ENCODE peak calls at places on chromosomes 1 and 21, in ten cellular contexts. L, A, F, Y, R, U, Z, J, Q and D are unnamed samples.

GRCh38 chr1:94236630-94237290 is 624 bp downstream of the ARHGAP29 start:
- DNase-seq in L (peak; percentile 61), Z (peak; percentile 35), Q (peak; percentile 56), F (peak; percentile 47), A (peak; percentile 46), Y (no peak), J (peak; percentile 57), U (peak; percentile 26), R (peak; percentile 20), D (no peak)

GRCh38 chr1:206887701-206888100 is 9.5 kb upstream of the IL24 start:
- DNase-seq in U (no peak), A (no peak), R (no peak), Y (no peak), J (no peak), F (no peak), L (no peak), Z (no peak), Q (no peak), D (no peak)

GRCh38 chr1:58597076-58597475 is 20.0 kb upstream of the TACSTD2 start:
- DNase-seq in R (no peak), F (no peak), L (no peak), U (no peak), Q (no peak), J (no peak), Y (no peak), Z (no peak), A (no peak), D (no peak)

GRCh38 chr1:204574016-204574855 is 58.0 kb downstream of the MDM4 start:
- DNase-seq in Q (no peak), L (no peak), F (no peak), J (no peak), A (no peak), Y (no peak), R (no peak), Z (no peak), U (no peak), D (no peak)

GRCh38 chr1:40861227-40862003 is 748 bp downstream of the CITED4 start:
- DNase-seq in R (no peak), Q (peak; percentile 63), J (peak; percentile 47), F (peak; percentile 56), L (peak; percentile 71), U (peak; percentile 62), Z (no peak), A (peak; percentile 38), Y (peak; percentile 3), D (no peak)

GRCh38 chr1:155093938-155094621 is 15.4 kb downstream of the EFNA3 start:
- DNase-seq in U (no peak), L (peak; percentile 65), Z (no peak), R (peak; percentile 85), Y (no peak), F (no peak), Q (no peak), J (peak; percentile 49), A (peak; percentile 49), D (no peak)

GRCh38 chr1:87432685-87433084 is 104.0 kb downstream of the LMO4 start:
- DNase-seq in Z (no peak), F (no peak), Q (no peak), U (no peak), Y (no peak), J (no peak), R (no peak), A (no peak), L (no peak), D (no peak)

GRCh38 chr21:41641821-41642368 is 125.0 kb downstream of the RIPK4 start:
- DNase-seq in Z (no peak), R (no peak), A (no peak), U (no peak), Y (no peak), J (peak; percentile 93), F (peak; percentile 39), L (peak; percentile 63), Q (peak; percentile 70), D (peak; percentile 96)

GRCh38 chr21:37155216-37155615 is 82.2 kb downstream of the TTC3 start:
- DNase-seq in R (no peak), U (no peak), L (no peak), F (no peak), Q (no peak), Y (no peak), J (no peak), A (no peak), Z (peak; percentile 12), D (no peak)

GRCh38 chr21:37157938-37158337 is 84.9 kb downstream of the TTC3 start:
- DNase-seq in L (no peak), Y (no peak), U (no peak), Q (no peak), J (no peak), F (no peak), R (no peak), A (no peak), Z (no peak), D (no peak)

GRCh38 chr21:37153193-37153934 is 80.3 kb downstream of the TTC3 start:
- DNase-seq in Q (no peak), F (peak; percentile 18), R (no peak), Y (no peak), U (peak; percentile 51), L (no peak), Z (peak; percentile 40), J (peak; percentile 67), A (peak; percentile 40), D (peak; percentile 76)

GRCh38 chr21:37149411-37149810 is 76.4 kb downstream of the TTC3 start:
- DNase-seq in L (no peak), Z (no peak), F (no peak), Q (no peak), U (no peak), A (no peak), Y (no peak), R (no peak), J (peak; percentile 39), D (peak; percentile 73)

DNA sequence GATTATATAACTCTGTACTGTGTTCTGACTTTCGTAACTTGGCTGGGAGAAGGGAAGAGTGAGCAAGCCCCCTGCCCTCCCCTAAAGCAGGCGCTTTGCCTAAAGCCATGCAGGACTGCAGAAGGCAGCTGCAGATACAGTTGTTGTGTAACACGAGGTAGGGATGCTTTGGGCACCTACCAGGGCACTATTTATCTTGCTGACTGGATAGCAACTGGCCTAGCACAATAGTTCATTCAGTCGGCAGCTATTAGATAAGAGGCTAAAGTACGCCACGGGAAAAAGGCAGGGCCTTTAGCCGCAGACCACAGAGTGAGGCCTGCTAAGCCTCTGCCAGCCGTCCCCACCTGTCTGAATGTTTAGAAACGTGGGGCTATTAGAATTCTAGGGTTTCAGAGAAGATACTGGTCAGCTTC is 80.9 kb downstream of the TTC3 start:
- DNase-seq in Z (peak; percentile 10), J (no peak), A (peak; percentile 61), Y (no peak), F (peak; percentile 42), L (peak; percentile 30), U (peak; percentile 58), Q (no peak), R (no peak), D (peak; percentile 65)
- H3K4me3 ChIP-seq in Z (no peak overlapping the region), J (no peak overlapping the region), A (no peak overlapping the region), Y (no peak overlapping the region), F (no peak overlapping the region), L (no peak overlapping the region), U (no peak overlapping the region), Q (no peak overlapping the region), R (no peak overlapping the region), D (no peak overlapping the region)

DNA sequence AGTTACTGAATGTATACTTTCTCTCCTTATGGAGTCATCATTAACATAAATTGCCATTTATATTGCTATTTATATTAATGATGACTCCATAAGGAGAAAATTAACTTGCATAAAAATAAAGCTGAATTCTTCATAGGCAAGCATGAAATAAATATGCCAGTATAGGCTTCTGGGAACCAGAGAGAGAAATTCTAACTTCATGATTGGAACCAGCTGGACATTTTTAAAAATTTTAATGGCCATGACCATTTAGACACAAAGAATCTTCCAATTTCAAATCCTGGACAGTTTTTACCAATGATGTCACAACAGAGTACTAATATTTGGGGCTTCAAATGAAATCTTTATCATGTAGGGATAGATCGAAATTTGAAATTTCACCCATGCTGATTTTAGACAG is 268.7 kb downstream of the PTGER3 start:
- DNase-seq in A (no peak), L (no peak), R (no peak), Z (no peak), J (no peak), F (no peak), Q (no peak), U (no peak), Y (no peak), D (no peak)
- H3K4me3 ChIP-seq in A (no peak overlapping the region), L (no peak overlapping the region), R (no peak overlapping the region), Z (no peak overlapping the region), J (no peak overlapping the region), F (no peak overlapping the region), Q (no peak overlapping the region), U (no peak overlapping the region), Y (no peak overlapping the region), D (no peak overlapping the region)

GRCh38 chr1:89847191-89847729 is 26.4 kb downstream of the LRRC8D start:
- DNase-seq in F (no peak), A (no peak), R (no peak), Z (no peak), J (no peak), U (no peak), Q (no peak), Y (no peak), L (no peak), D (no peak)

GRCh38 chr1:89843279-89844121 is 22.7 kb downstream of the LRRC8D start:
- DNase-seq in Z (peak; percentile 58), Q (peak; percentile 73), Y (peak; percentile 64), R (peak; percentile 74), L (peak; percentile 73), F (peak; percentile 76), A (peak; percentile 77), J (peak; percentile 70), U (peak; percentile 72), D (no peak)

GRCh38 chr1:89844236-89844807 is 23.5 kb downstream of the LRRC8D start:
- DNase-seq in Z (no peak), J (no peak), R (peak; percentile 8), A (no peak), U (no peak), L (no peak), Y (peak; percentile 14), F (no peak), Q (no peak), D (no peak)

GRCh38 chr1:89842547-89843278 is 21.9 kb downstream of the LRRC8D start:
- DNase-seq in Z (no peak), U (no peak), R (no peak), J (peak; percentile 68), F (no peak), Y (no peak), A (no peak), Q (no peak), L (peak; percentile 32), D (no peak)

DNA sequence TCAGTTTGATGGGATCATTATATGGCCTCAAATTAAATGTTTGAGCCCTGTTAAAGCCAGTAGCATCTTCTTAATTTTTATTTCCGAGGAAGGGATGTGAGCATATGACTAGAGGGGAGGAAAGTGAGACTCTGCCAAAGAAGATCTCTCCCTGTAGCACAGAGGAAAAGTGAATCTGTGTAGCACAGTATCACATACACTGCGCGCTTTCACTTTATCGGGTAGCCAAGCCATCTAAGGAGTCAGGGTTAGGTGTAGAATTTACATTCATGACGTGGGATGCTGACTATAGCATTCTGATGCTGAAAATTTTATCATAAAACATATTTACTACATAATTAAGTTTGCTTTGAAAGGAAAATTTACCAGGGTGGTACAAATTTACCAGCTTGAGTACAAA is 24.0 kb downstream of the LRRC8D start:
- DNase-seq in J (no peak), L (no peak), R (no peak), U (no peak), F (no peak), A (no peak), Q (no peak), Y (no peak), Z (no peak), D (no peak)
- H3K4me3 ChIP-seq in J (no peak overlapping the region), L (no peak overlapping the region), R (peak overlapping the region; percentile 77), U (no peak overlapping the region), F (no peak overlapping the region), A (no peak overlapping the region), Q (no peak overlapping the region), Y (peak overlapping the region; percentile 88), Z (no peak overlapping the region), D (peak overlapping the region; percentile 84)

GRCh38 chr1:43853161-43853921 is 80.3 kb upstream of the ARTN start:
- DNase-seq in A (peak; percentile 86), U (peak; percentile 59), Y (no peak), L (peak; percentile 73), J (peak; percentile 83), F (peak; percentile 57), Q (peak; percentile 74), Z (no peak), R (peak; percentile 74), D (peak; percentile 67)
- H3K4me3 ChIP-seq in A (no peak overlapping the region), U (no peak overlapping the region), Y (no peak overlapping the region), L (no peak overlapping the region), J (no peak overlapping the region), F (no peak overlapping the region), Q (no peak overlapping the region), Z (no peak overlapping the region), R (no peak overlapping the region), D (no peak overlapping the region)